ENCODE peak calls at places on chromosome 11, in nine cellular contexts. P, G, E, Y, H, N, O, S and W are unnamed samples. For H3K36me3, the result is how much of the 10 kb centered on the place peaks cover.

GRCh38 chr11:115098037-115098436 is 406.2 kb downstream of the CADM1 start:
- DNase-seq in Y (no peak), G (peak), S (no peak), P (no peak), O (no peak), H (no peak), E (no peak), N (no peak), W (no peak)

GRCh38 chr11:128398517-128399152 is 188.7 kb downstream of the ETS1 start:
- DNase-seq in S (no peak), H (no peak), N (no peak), Y (no peak), E (no peak), G (no peak), P (no peak), O (no peak), W (no peak)

GRCh38 chr11:11454671-11455223 is 101.7 kb upstream of the CSNK2A3 start:
- DNase-seq in G (no peak), O (no peak), N (no peak), S (peak), P (no peak), E (no peak), H (peak), Y (no peak), W (no peak)

GRCh38 chr11:23112390-23112789 is 252.1 kb upstream of the CCDC179 start:
- DNase-seq in O (no peak), H (peak), P (no peak), G (no peak), E (no peak), S (no peak), N (no peak), Y (no peak), W (no peak)

GRCh38 chr11:32911413-32911812 is 18.8 kb downstream of the QSER1 start:
- DNase-seq in E (no peak), Y (no peak), N (no peak), P (no peak), O (no peak), G (no peak), S (no peak), H (peak), W (no peak)

GRCh38 chr11:119975561-119976152 is 162.3 kb downstream of the TRIM29 start:
- DNase-seq in H (peak), P (no peak), E (no peak), O (no peak), G (no peak), N (no peak), Y (no peak), S (no peak), W (no peak)

GRCh38 chr11:10807629-10808552 is 835 bp downstream of the EIF4G2 start:
- DNase-seq in S (peak), P (peak), Y (peak), N (peak), E (peak), G (peak), O (peak), H (peak), W (no peak)

GRCh38 chr11:131253885-131254204 is 116.6 kb upstream of the NTM start:
- DNase-seq in Y (no peak), N (no peak), H (peak), P (peak), S (no peak), G (peak), O (no peak), E (no peak), W (no peak)

GRCh38 chr11:87971354-87971753 is 203.9 kb downstream of the RAB38 start:
- DNase-seq in S (no peak), O (no peak), N (no peak), G (no peak), P (no peak), E (no peak), H (no peak), Y (no peak), W (no peak)

GRCh38 chr11:128499613-128500213 is 87.6 kb downstream of the ETS1 start:
- DNase-seq in N (no peak), O (no peak), Y (no peak), H (no peak), E (no peak), S (no peak), P (no peak), G (no peak), W (no peak)

GRCh38 chr11:3686751-3687150 is 15.6 kb upstream of the CHRNA10 start:
- DNase-seq in P (no peak), Y (no peak), S (no peak), H (no peak), E (no peak), G (peak), O (no peak), N (no peak), W (no peak)

GRCh38 chr11:36500315-36500721 is 9.8 kb downstream of the TRAF6 start:
- DNase-seq in H (peak), N (no peak), S (no peak), Y (no peak), G (peak), P (no peak), O (peak), E (no peak), W (no peak)

GRCh38 chr11:36499325-36499724 is 10.7 kb downstream of the TRAF6 start:
- DNase-seq in N (no peak), S (no peak), G (no peak), Y (no peak), E (no peak), H (no peak), O (no peak), P (no peak), W (no peak)

GRCh38 chr11:36498721-36499120 is 11.4 kb downstream of the TRAF6 start:
- DNase-seq in P (no peak), Y (no peak), H (no peak), N (no peak), O (no peak), S (no peak), G (no peak), E (no peak), W (no peak)

GRCh38 chr11:36501236-36501635 is 8.8 kb downstream of the TRAF6 start:
- DNase-seq in Y (no peak), E (no peak), P (no peak), H (no peak), S (no peak), G (peak), N (no peak), O (no peak), W (no peak)
- H3K36me3 ChIP-seq in Y (under half), E (under half), P (under half), H (under half), S (under half), G (under half), N (under half), O (under half), W (half or more)

GRCh38 chr11:35179466-35180135 is 40.6 kb downstream of the CD44 start:
- DNase-seq in P (no peak), Y (no peak), N (no peak), G (peak), S (no peak), H (no peak), O (no peak), E (no peak), W (no peak)
- H3K36me3 ChIP-seq in P (under half), Y (under half), N (half or more), G (under half), S (under half), H (under half), O (under half), E (under half), W (half or more)

GRCh38 chr11:7973011-7973410 is 7.8 kb upstream of the NLRP10 start:
- DNase-seq in G (peak), P (no peak), Y (no peak), N (no peak), E (no peak), H (no peak), O (no peak), S (no peak), W (no peak)
- H3K36me3 ChIP-seq in G (under half), P (under half), Y (under half), N (under half), E (under half), H (under half), O (under half), S (under half), W (under half)

GRCh38 chr11:65206901-65207300 is 25.2 kb downstream of the CAPN1 start:
- DNase-seq in Y (no peak), E (no peak), S (no peak), O (peak), G (no peak), P (no peak), N (no peak), H (peak), W (no peak)

GRCh38 chr11:65207918-65208784 is 26.4 kb downstream of the CAPN1 start:
- DNase-seq in P (no peak), Y (no peak), O (no peak), N (no peak), E (no peak), G (no peak), S (no peak), H (no peak), W (no peak)

GRCh38 chr11:65204646-65205601 is 23.2 kb downstream of the CAPN1 start:
- DNase-seq in G (peak), P (no peak), S (no peak), O (no peak), Y (peak), H (peak), E (no peak), N (peak), W (no peak)

GRCh38 chr11:65205602-65205967 is 23.9 kb downstream of the CAPN1 start:
- DNase-seq in G (no peak), P (no peak), Y (no peak), H (no peak), E (no peak), N (no peak), O (no peak), S (no peak), W (no peak)

GRCh38 chr11:65206441-65206841 is 24.7 kb downstream of the CAPN1 start:
- DNase-seq in H (no peak), S (no peak), P (no peak), E (no peak), G (no peak), O (peak), N (no peak), Y (no peak), W (no peak)
- H3K36me3 ChIP-seq in H (under half), S (under half), P (under half), E (half or more), G (under half), O (under half), N (half or more), Y (under half), W (half or more)